ENCODE peak calls at places on chromosomes 4 and X, in nine cellular contexts. One of them, this sample, is unnamed.

GRCh38 chr4:26558166-26558895 is 25.6 kb upstream of the TBC1D19 start:
- DNase-seq in GM10248: no peak
- DNase-seq in iPS-NIHi11: no peak
- DNase-seq in HT1080: no peak
- DNase-seq in activated CD4-positive, alpha-beta T cell treated with anti-CD3 and anti-CD28 coated beads, Interleukin-2, amount 50 U/mL, for 24 hours: no peak
- DNase-seq in HEK293T: no peak
- DNase-seq in ACHN: no peak
- DNase-seq in lung microvascular endothelial cell: no peak
- DNase-seq in mucosa of gallbladder: no peak
- DNase-seq in this sample: no peak

GRCh38 chr4:127400736-127401346 is 231.9 kb upstream of the INTU start:
- DNase-seq in mucosa of gallbladder: peak; percentile 51
- DNase-seq in activated CD4-positive, alpha-beta T cell treated with anti-CD3 and anti-CD28 coated beads, Interleukin-2, amount 50 U/mL, for 24 hours: no peak
- DNase-seq in iPS-NIHi11: peak; percentile 68
- DNase-seq in ACHN: peak; percentile 65
- DNase-seq in HT1080: peak; percentile 59
- DNase-seq in GM10248: peak; percentile 21
- DNase-seq in lung microvascular endothelial cell: peak; percentile 81
- DNase-seq in HEK293T: peak; percentile 50
- DNase-seq in this sample: no peak

GRCh38 chr4:27629532-27630225 is 769.0 kb downstream of the STIM2 start:
- DNase-seq in ACHN: no peak
- DNase-seq in GM10248: no peak
- DNase-seq in activated CD4-positive, alpha-beta T cell treated with anti-CD3 and anti-CD28 coated beads, Interleukin-2, amount 50 U/mL, for 24 hours: no peak
- DNase-seq in iPS-NIHi11: no peak
- DNase-seq in HEK293T: no peak
- DNase-seq in HT1080: no peak
- DNase-seq in lung microvascular endothelial cell: no peak
- DNase-seq in mucosa of gallbladder: no peak
- DNase-seq in this sample: no peak

GRCh38 chr4:114017120-114017917 is 37.9 kb upstream of the ARSJ start:
- DNase-seq in HEK293T: no peak
- DNase-seq in activated CD4-positive, alpha-beta T cell treated with anti-CD3 and anti-CD28 coated beads, Interleukin-2, amount 50 U/mL, for 24 hours: no peak
- DNase-seq in mucosa of gallbladder: no peak
- DNase-seq in ACHN: no peak
- DNase-seq in lung microvascular endothelial cell: no peak
- DNase-seq in GM10248: no peak
- DNase-seq in HT1080: no peak
- DNase-seq in iPS-NIHi11: no peak
- DNase-seq in this sample: no peak

GRCh38 chrX:46994096-46994495 is 81.9 kb downstream of the JADE3 start:
- DNase-seq in ACHN: no peak
- DNase-seq in HEK293T: no peak
- DNase-seq in HT1080: no peak
- DNase-seq in lung microvascular endothelial cell: peak; percentile 22
- DNase-seq in GM10248: no peak
- DNase-seq in activated CD4-positive, alpha-beta T cell treated with anti-CD3 and anti-CD28 coated beads, Interleukin-2, amount 50 U/mL, for 24 hours: no peak
- DNase-seq in mucosa of gallbladder: no peak
- DNase-seq in iPS-NIHi11: no peak
- DNase-seq in this sample: peak; percentile 2

GRCh38 chr4:76028242-76028859 is 5.1 kb upstream of the CXCL10 start:
- DNase-seq in lung microvascular endothelial cell: peak; percentile 63
- DNase-seq in iPS-NIHi11: no peak
- DNase-seq in mucosa of gallbladder: no peak
- DNase-seq in HT1080: no peak
- DNase-seq in GM10248: no peak
- DNase-seq in HEK293T: no peak
- DNase-seq in activated CD4-positive, alpha-beta T cell treated with anti-CD3 and anti-CD28 coated beads, Interleukin-2, amount 50 U/mL, for 24 hours: no peak
- DNase-seq in ACHN: peak; percentile 9
- DNase-seq in this sample: no peak

GRCh38 chr4:185424905-185425599 is 712 bp downstream of the UFSP2 start:
- DNase-seq in HEK293T: no peak
- DNase-seq in lung microvascular endothelial cell: peak; percentile 48
- DNase-seq in HT1080: no peak
- DNase-seq in iPS-NIHi11: no peak
- DNase-seq in ACHN: no peak
- DNase-seq in GM10248: peak; percentile 11
- DNase-seq in activated CD4-positive, alpha-beta T cell treated with anti-CD3 and anti-CD28 coated beads, Interleukin-2, amount 50 U/mL, for 24 hours: no peak
- DNase-seq in mucosa of gallbladder: no peak
- DNase-seq in this sample: no peak

GRCh38 chr4:84726356-84726755 is 143.4 kb downstream of the CDS1 start:
- DNase-seq in activated CD4-positive, alpha-beta T cell treated with anti-CD3 and anti-CD28 coated beads, Interleukin-2, amount 50 U/mL, for 24 hours: no peak
- DNase-seq in iPS-NIHi11: no peak
- DNase-seq in HT1080: no peak
- DNase-seq in GM10248: no peak
- DNase-seq in mucosa of gallbladder: no peak
- DNase-seq in HEK293T: no peak
- DNase-seq in ACHN: no peak
- DNase-seq in lung microvascular endothelial cell: no peak
- DNase-seq in this sample: no peak

GRCh38 chrX:20265726-20266681 is 705 bp downstream of the RPS6KA3 start:
- DNase-seq in activated CD4-positive, alpha-beta T cell treated with anti-CD3 and anti-CD28 coated beads, Interleukin-2, amount 50 U/mL, for 24 hours: peak; percentile 10
- DNase-seq in lung microvascular endothelial cell: peak; percentile 31
- DNase-seq in mucosa of gallbladder: peak; percentile 13
- DNase-seq in iPS-NIHi11: peak; percentile 8
- DNase-seq in HEK293T: peak; percentile 22
- DNase-seq in GM10248: peak; percentile 15
- DNase-seq in HT1080: peak; percentile 34
- DNase-seq in ACHN: peak; percentile 2
- DNase-seq in this sample: no peak

GRCh38 chr4:71288875-71289274 is 49.9 kb upstream of the SLC4A4 start:
- DNase-seq in mucosa of gallbladder: peak; percentile 34
- DNase-seq in lung microvascular endothelial cell: no peak
- DNase-seq in ACHN: no peak
- DNase-seq in activated CD4-positive, alpha-beta T cell treated with anti-CD3 and anti-CD28 coated beads, Interleukin-2, amount 50 U/mL, for 24 hours: no peak
- DNase-seq in iPS-NIHi11: peak; percentile 22
- DNase-seq in GM10248: no peak
- DNase-seq in HEK293T: no peak
- DNase-seq in HT1080: no peak
- DNase-seq in this sample: no peak

GRCh38 chr4:22071749-22072148 is 123.2 kb upstream of the KCNIP4 start:
- DNase-seq in mucosa of gallbladder: no peak
- DNase-seq in GM10248: no peak
- DNase-seq in lung microvascular endothelial cell: no peak
- DNase-seq in activated CD4-positive, alpha-beta T cell treated with anti-CD3 and anti-CD28 coated beads, Interleukin-2, amount 50 U/mL, for 24 hours: no peak
- DNase-seq in ACHN: no peak
- DNase-seq in HT1080: peak; percentile 60
- DNase-seq in HEK293T: no peak
- DNase-seq in iPS-NIHi11: no peak
- DNase-seq in this sample: no peak

GRCh38 chr4:129672941-129673340 is 577.0 kb downstream of the C4orf33 start:
- DNase-seq in activated CD4-positive, alpha-beta T cell treated with anti-CD3 and anti-CD28 coated beads, Interleukin-2, amount 50 U/mL, for 24 hours: no peak
- DNase-seq in iPS-NIHi11: no peak
- DNase-seq in HEK293T: no peak
- DNase-seq in GM10248: no peak
- DNase-seq in ACHN: no peak
- DNase-seq in HT1080: no peak
- DNase-seq in mucosa of gallbladder: no peak
- DNase-seq in lung microvascular endothelial cell: no peak
- DNase-seq in this sample: no peak

GRCh38 chr4:55398966-55399365 is 3.2 kb downstream of the TMEM165 start:
- DNase-seq in activated CD4-positive, alpha-beta T cell treated with anti-CD3 and anti-CD28 coated beads, Interleukin-2, amount 50 U/mL, for 24 hours: no peak
- DNase-seq in mucosa of gallbladder: no peak
- DNase-seq in GM10248: no peak
- DNase-seq in HT1080: no peak
- DNase-seq in HEK293T: no peak
- DNase-seq in lung microvascular endothelial cell: peak; percentile 16
- DNase-seq in ACHN: no peak
- DNase-seq in iPS-NIHi11: no peak
- DNase-seq in this sample: no peak

GRCh38 chrX:108396188-108396885 is 41.9 kb downstream of the COL4A6 start:
- DNase-seq in HT1080: peak; percentile 51
- DNase-seq in GM10248: no peak
- DNase-seq in activated CD4-positive, alpha-beta T cell treated with anti-CD3 and anti-CD28 coated beads, Interleukin-2, amount 50 U/mL, for 24 hours: no peak
- DNase-seq in iPS-NIHi11: peak; percentile 21
- DNase-seq in ACHN: peak; percentile 1
- DNase-seq in lung microvascular endothelial cell: no peak
- DNase-seq in mucosa of gallbladder: no peak
- DNase-seq in HEK293T: no peak
- DNase-seq in this sample: no peak